ENCODE peak calls at places on chromosome 1, in eight cellular contexts. X is AG04450, R is Panc1, I is psoas muscle, U is neural progenitor cell, T is AG10803, L is ascending aorta, Z is cardiac muscle cell. E is an unnamed sample.

GRCh38 chr1:223143760-223144248 is 756 bp upstream of the TLR5 start:
- DNase-seq in X (no peak), R (no peak), I (peak; percentile 58), U (no peak), T (no peak), L (no peak), Z (peak; percentile 71), E (no peak)

GRCh38 chr1:59204001-59204400 is 92.9 kb upstream of the FGGY start:
- DNase-seq in X (no peak), R (no peak), I (no peak), U (no peak), T (peak; percentile 57), L (peak; percentile 78), Z (no peak), E (no peak)

GRCh38 chr1:198864695-198865094 is 225.9 kb downstream of the PTPRC start:
- DNase-seq in X (no peak), R (no peak), I (no peak), U (no peak), T (no peak), L (no peak), Z (no peak), E (no peak)

GRCh38 chr1:161069731-161070270 is at the start of gene ARHGAP30:
- DNase-seq in X (no peak), R (no peak), I (peak; percentile 83), U (no peak), T (no peak), L (peak; percentile 83), Z (no peak), E (no peak)

GRCh38 chr1:61638296-61638695 is 86.6 kb downstream of the TM2D1 start:
- DNase-seq in X (no peak), R (no peak), I (no peak), U (no peak), T (peak; percentile 95), L (no peak), Z (no peak), E (peak; percentile 79)

GRCh38 chr1:170663441-170664282 is at the start of gene PRRX1:
- DNase-seq in X (no peak), R (no peak), I (no peak), U (no peak), T (peak; percentile 55), L (no peak), Z (no peak), E (no peak)

GRCh38 chr1:113169591-113169990 is 96.6 kb downstream of the LRIG2 start:
- DNase-seq in X (no peak), R (no peak), I (no peak), U (no peak), T (no peak), L (no peak), Z (no peak), E (no peak)

GRCh38 chr1:75797273-75797588 is 549 bp downstream of the MSH4 start:
- DNase-seq in X (no peak), R (no peak), I (no peak), U (no peak), T (no peak), L (no peak), Z (no peak), E (no peak)

GRCh38 chr1:161738627-161739287 is 10.8 kb upstream of the DUSP12 start:
- DNase-seq in X (peak; percentile 55), R (no peak), I (peak; percentile 52), U (peak; percentile 74), T (peak; percentile 89), L (peak; percentile 77), Z (peak; percentile 49), E (no peak)

GRCh38 chr1:183676515-183677189 is 23.5 kb upstream of the APOBEC4 start:
- DNase-seq in X (no peak), R (no peak), I (no peak), U (no peak), T (peak; percentile 63), L (no peak), Z (peak; percentile 51), E (peak; percentile 32)

GRCh38 chr1:160007577-160008200 is 24.1 kb downstream of the PIGM start:
- DNase-seq in X (no peak), R (no peak), I (no peak), U (peak; percentile 70), T (no peak), L (no peak), Z (peak; percentile 62), E (no peak)

GRCh38 chr1:110440877-110441276 is 10.1 kb upstream of the PROK1 start:
- DNase-seq in X (no peak), R (no peak), I (peak; percentile 58), U (no peak), T (peak; percentile 71), L (peak; percentile 67), Z (no peak), E (peak; percentile 20)

GRCh38 chr1:227372662-227373061 is 54.4 kb upstream of the CDC42BPA start:
- DNase-seq in X (peak; percentile 20), R (no peak), I (no peak), U (no peak), T (no peak), L (no peak), Z (no peak), E (no peak)

GRCh38 chr1:19096036-19096833 is 113.8 kb downstream of the UBR4 start:
- DNase-seq in X (no peak), R (peak; percentile 8), I (peak; percentile 69), U (peak; percentile 61), T (peak; percentile 9), L (no peak), Z (peak; percentile 35), E (no peak)

GRCh38 chr1:111968511-111968910 is 21.0 kb downstream of the KCND3 start:
- DNase-seq in X (no peak), R (no peak), I (no peak), U (no peak), T (no peak), L (no peak), Z (no peak), E (no peak)

GRCh38 chr1:100609849-100610248 is 71.9 kb downstream of the GPR88 start:
- DNase-seq in X (no peak), R (no peak), I (no peak), U (no peak), T (no peak), L (no peak), Z (no peak), E (no peak)

GRCh38 chr1:119873166-119874025 is 22.9 kb downstream of the ADAM30 start:
- DNase-seq in X (peak; percentile 34), R (no peak), I (no peak), U (no peak), T (peak; percentile 95), L (no peak), Z (peak; percentile 47), E (peak; percentile 84)

GRCh38 chr1:183370399-183371058 is 47.7 kb downstream of the NMNAT2 start:
- DNase-seq in X (no peak), R (no peak), I (no peak), U (no peak), T (no peak), L (no peak), Z (peak; percentile 29), E (no peak)

GRCh38 chr1:226309398-226310122 is 596 bp upstream of the LIN9 start:
- DNase-seq in X (no peak), R (no peak), I (no peak), U (peak; percentile 57), T (peak; percentile 14), L (no peak), Z (peak; percentile 65), E (no peak)

GRCh38 chr1:226308723-226309397 is at the start of gene LIN9:
- DNase-seq in X (peak; percentile 72), R (no peak), I (peak; percentile 95), U (peak; percentile 97), T (peak; percentile 86), L (peak; percentile 93), Z (peak; percentile 95), E (peak; percentile 39)

GRCh38 chr1:226310637-226311195 is 1.8 kb upstream of the LIN9 start:
- DNase-seq in X (no peak), R (no peak), I (no peak), U (peak; percentile 13), T (no peak), L (no peak), Z (no peak), E (no peak)

GRCh38 chr1:226311376-226311775 is 2.4 kb upstream of the LIN9 start:
- DNase-seq in X (no peak), R (no peak), I (no peak), U (no peak), T (no peak), L (no peak), Z (no peak), E (no peak)

GRCh38 chr1:226310123-226310540 is 1.2 kb upstream of the LIN9 start:
- DNase-seq in X (no peak), R (no peak), I (no peak), U (no peak), T (no peak), L (no peak), Z (no peak), E (no peak)
- H3K4me3 ChIP-seq in X (peak overlapping the region; percentile 91), R (peak overlapping the region; percentile 99), I (peak overlapping the region; percentile 97), U (peak overlapping the region; percentile 100), T (peak overlapping the region; percentile 91), L (peak overlapping the region; percentile 100), Z (no peak overlapping the region), E (no peak overlapping the region)

GRCh38 chr1:154607084-154607747 is 770 bp downstream of the ADAR start:
- DNase-seq in X (no peak), R (no peak), I (no peak), U (peak; percentile 63), T (peak; percentile 73), L (no peak), Z (no peak), E (no peak)
- TF ChIP-seq CTCF in X (no peak), R (no peak), I (no peak), U (no peak), T (peak; percentile 8), L (no peak), Z (peak; percentile 3), E (no peak)

DNA sequence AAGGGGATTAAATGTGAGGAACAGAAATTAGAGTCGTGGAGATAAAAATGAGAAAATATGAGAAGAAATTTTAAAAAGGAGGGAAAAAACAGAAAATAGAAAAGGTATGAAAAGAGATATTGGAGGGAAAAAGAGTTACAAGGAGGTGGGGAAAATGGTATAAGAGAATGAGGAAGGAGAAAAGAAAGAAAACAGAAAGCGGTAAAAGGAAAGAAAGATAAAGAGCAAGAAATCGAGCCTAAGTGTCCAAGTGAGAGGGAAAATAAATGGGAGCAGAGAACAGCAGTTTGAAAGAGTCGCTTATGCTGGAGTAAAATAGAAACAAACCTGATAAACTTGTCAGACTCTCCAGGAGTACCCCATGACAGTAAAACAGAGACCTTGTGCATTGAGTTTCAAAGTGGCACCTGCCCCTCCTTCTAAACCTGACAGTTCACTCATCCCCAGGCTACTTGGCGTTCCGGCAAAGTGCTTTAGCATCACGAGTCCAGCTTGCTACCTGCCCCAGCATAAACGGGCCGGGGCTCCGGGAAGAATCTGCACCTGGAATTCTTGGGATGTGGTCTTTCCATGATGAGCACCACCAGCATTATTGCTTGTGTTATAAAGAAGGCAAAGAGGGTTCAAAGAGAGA is 585 bp downstream of the NEGR1 start:
- DNase-seq in X (no peak), R (no peak), I (peak; percentile 40), U (no peak), T (no peak), L (no peak), Z (no peak), E (no peak)
- H3K4me3 ChIP-seq in X (peak overlapping the region; percentile 84), R (peak overlapping the region; percentile 96), I (peak overlapping the region; percentile 81), U (peak overlapping the region; percentile 69), T (peak overlapping the region; percentile 85), L (peak overlapping the region; percentile 78), Z (peak overlapping the region; percentile 94), E (peak overlapping the region; percentile 79)

DNA sequence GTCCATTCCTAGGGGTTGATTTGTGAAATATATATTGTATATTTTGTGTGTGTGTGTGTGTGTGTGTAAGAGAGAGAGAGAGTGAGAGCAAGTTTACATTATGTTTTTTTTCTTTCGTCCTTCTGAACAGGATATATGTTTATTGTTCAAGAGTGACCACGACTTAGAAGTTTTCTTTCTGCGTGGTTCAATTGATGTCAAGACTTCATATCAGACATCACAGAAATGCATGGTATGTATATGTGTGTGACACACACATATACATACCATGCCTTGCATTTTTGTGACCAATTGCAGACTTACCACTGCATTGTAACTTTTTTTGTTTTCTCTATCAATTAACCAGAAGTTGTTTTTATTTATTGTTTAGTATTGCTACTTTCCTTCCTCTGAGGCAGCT is 2.5 kb downstream of the RASAL2 start:
- DNase-seq in X (no peak), R (no peak), I (no peak), U (no peak), T (no peak), L (no peak), Z (no peak), E (no peak)
- TF ChIP-seq CTCF in X (no peak), R (no peak), I (no peak), U (no peak), T (no peak), L (no peak), Z (no peak), E (no peak)

E was measured in AG09309.